ENCODE peak calls at places on chromosomes 1 and 21, in six cellular contexts. X, N, S, U, B and A are unnamed samples. For H3K9me3, the result is how much of the 10 kb centered on the place peaks cover.

GRCh38 chr1:27070390-27071048 is 57.9 kb upstream of the TENT5B start:
- DNase-seq in S (no peak), B (no peak), U (no peak), X (no peak), N (no peak), A (peak)

GRCh38 chr1:65147424-65148177 is 402 bp upstream of the AK4 start:
- DNase-seq in X (no peak), S (peak), N (peak), U (no peak), B (peak), A (peak)

GRCh38 chr1:43732132-43732531 is 24.8 kb downstream of the ST3GAL3 start:
- DNase-seq in X (no peak), U (no peak), B (no peak), S (no peak), N (no peak), A (no peak)

GRCh38 chr1:10824821-10825540 is 28.5 kb upstream of the CASZ1 start:
- DNase-seq in B (peak), X (peak), U (no peak), N (no peak), S (peak), A (peak)

GRCh38 chr1:173201968-173202367 is 5.2 kb downstream of the TNFSF4 start:
- DNase-seq in X (no peak), B (peak), S (no peak), U (no peak), N (no peak), A (no peak)

GRCh38 chr1:15620155-15620545 is 2.9 kb downstream of the DDI2 start:
- DNase-seq in N (no peak), B (peak), S (peak), U (no peak), X (peak), A (no peak)

GRCh38 chr1:15707239-15707940 is 23.3 kb downstream of the PLEKHM2 start:
- DNase-seq in S (no peak), N (no peak), B (no peak), X (no peak), U (no peak), A (no peak)

GRCh38 chr1:170586942-170587593 is 55.1 kb downstream of the GORAB start:
- DNase-seq in N (no peak), B (no peak), S (peak), X (peak), U (no peak), A (no peak)

GRCh38 chr21:45852886-45853400 is 128.6 kb upstream of the COL6A1 start:
- DNase-seq in S (no peak), U (no peak), X (no peak), N (no peak), B (no peak), A (peak)

GRCh38 chr1:64495878-64496277 is 25.9 kb downstream of the CACHD1 start:
- DNase-seq in S (no peak), B (no peak), U (no peak), X (no peak), N (no peak), A (no peak)

GRCh38 chr21:9837946-9838801 is 683.2 kb upstream of the TPTE start:
- DNase-seq in U (no peak), S (no peak), B (no peak), N (no peak), X (no peak), A (no peak)

GRCh38 chr1:172442404-172442803 is 1.5 kb downstream of the PIGC start:
- DNase-seq in B (no peak), N (no peak), S (no peak), U (no peak), X (no peak), A (no peak)

GRCh38 chr1:45012639-45013278 is 705 bp downstream of the UROD start:
- DNase-seq in B (peak), U (no peak), S (peak), X (peak), N (peak), A (peak)

GRCh38 chr1:247297263-247298123 is 34.2 kb downstream of the ZNF496 start:
- DNase-seq in U (no peak), N (no peak), S (no peak), B (no peak), X (no peak), A (peak)

GRCh38 chr1:44264143-44264542 is 50.9 kb downstream of the DMAP1 start:
- DNase-seq in N (no peak), U (no peak), B (no peak), S (no peak), X (no peak), A (no peak)

GRCh38 chr1:10664251-10664650 is 132.2 kb downstream of the CASZ1 start:
- DNase-seq in N (peak), X (no peak), B (no peak), S (no peak), U (no peak), A (peak)

GRCh38 chr21:25855591-25855990 is 120.8 kb downstream of the GABPA start:
- DNase-seq in B (no peak), U (no peak), S (no peak), X (no peak), N (peak), A (no peak)

GRCh38 chr1:247165674-247166073 is 6.1 kb downstream of the ZNF124 start:
- DNase-seq in X (no peak), B (no peak), U (no peak), S (no peak), N (no peak), A (no peak)

GRCh38 chr1:238061967-238062613 is 171.4 kb upstream of the ZP4 start:
- DNase-seq in S (peak), U (no peak), B (peak), N (no peak), X (peak), A (no peak)

GRCh38 chr1:116919802-116920201 is 10.1 kb downstream of the PTGFRN start:
- DNase-seq in X (no peak), B (no peak), U (no peak), N (no peak), S (no peak), A (no peak)

GRCh38 chr1:42793824-42794223 is 9.0 kb downstream of the TMEM269 start:
- DNase-seq in U (no peak), B (no peak), N (no peak), X (no peak), S (no peak), A (no peak)

GRCh38 chr21:34991366-34991967 is 57.6 kb downstream of the RUNX1 start:
- DNase-seq in U (no peak), N (no peak), B (no peak), X (no peak), S (no peak), A (no peak)

GRCh38 chr1:119298687-119299086 is 69.9 kb upstream of the HAO2 start:
- DNase-seq in S (no peak), X (peak), B (no peak), N (no peak), U (no peak), A (no peak)

GRCh38 chr1:57218487-57219079 is 205.3 kb downstream of the DAB1 start:
- DNase-seq in S (no peak), X (peak), U (no peak), B (peak), N (no peak), A (no peak)

GRCh38 chr1:59522925-59523505 is 226.1 kb downstream of the FGGY start:
- DNase-seq in S (no peak), X (no peak), U (no peak), B (no peak), N (no peak), A (no peak)

GRCh38 chr1:182604128-182604834 is at the start of gene RGS16:
- DNase-seq in X (peak), U (no peak), N (peak), B (peak), S (peak), A (peak)

GRCh38 chr1:90936061-90936460 is 85.8 kb downstream of the ZNF644 start:
- DNase-seq in U (no peak), B (no peak), N (no peak), X (no peak), S (no peak), A (no peak)

GRCh38 chr1:113244134-113244820 is 146.0 kb upstream of the MAGI3 start:
- DNase-seq in U (no peak), S (peak), X (no peak), N (no peak), B (no peak), A (no peak)

GRCh38 chr1:242057745-242058115 is 58.8 kb upstream of the MAP1LC3C start:
- DNase-seq in N (no peak), S (no peak), B (no peak), U (no peak), X (no peak), A (no peak)

GRCh38 chr1:2837823-2838222 is 36.3 kb upstream of the TTC34 start:
- DNase-seq in B (no peak), S (no peak), N (no peak), U (no peak), X (no peak), A (no peak)
- H3K9me3 ChIP-seq in B (under half), S (under half), N (under half), U (half or more), X (under half), A (half or more)

DNA sequence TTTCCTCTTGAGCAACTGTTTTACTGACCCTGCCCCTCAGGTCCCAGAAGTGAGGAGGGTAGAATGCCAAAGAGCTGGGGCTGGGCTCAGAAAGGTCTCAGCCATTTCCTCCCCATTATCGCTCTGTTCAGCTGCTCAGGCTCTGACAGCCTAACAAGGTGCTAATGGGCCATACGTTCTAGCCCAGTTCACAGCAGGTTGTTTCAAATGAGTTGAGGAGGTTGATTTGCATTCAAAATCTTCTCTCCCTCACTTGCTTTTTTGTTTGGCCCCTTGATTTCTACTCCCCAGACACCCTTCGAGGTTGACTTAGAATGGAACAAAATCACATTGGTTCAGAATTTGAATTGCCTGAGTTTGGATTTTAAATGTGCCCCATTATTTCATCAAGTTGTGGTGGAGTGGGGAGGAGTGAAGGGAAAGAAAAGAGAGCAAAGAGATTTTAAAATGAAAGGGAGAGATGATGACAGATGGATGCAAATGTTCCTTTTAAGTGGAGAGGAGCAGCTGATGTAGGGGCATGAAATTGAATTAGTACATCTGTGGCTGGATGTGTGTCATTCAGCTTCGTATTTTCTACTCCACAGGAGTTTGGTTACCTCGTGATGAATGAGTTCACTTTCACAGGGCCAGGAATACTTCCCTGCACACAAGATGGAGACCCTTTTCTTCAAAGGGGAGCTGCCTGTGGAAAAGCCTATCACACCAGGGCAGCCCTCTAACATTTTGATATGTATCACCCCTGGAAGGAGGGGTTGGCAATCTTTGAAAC is 425.8 kb upstream of the CAMK1G start:
- DNase-seq in U (peak), B (no peak), N (peak), X (no peak), S (no peak), A (peak)
- H4K8ac ChIP-seq in U (no peak), B (no peak), N (no peak), X (no peak), S (no peak), A (no peak)

GRCh38 chr1:155694167-155694566 is 5.3 kb downstream of the DAP3 start:
- DNase-seq in N (no peak), S (no peak), B (no peak), X (no peak), U (no peak), A (no peak)
- H3K9me3 ChIP-seq in N (under half), S (under half), B (under half), X (under half), U (under half), A (under half)

DNA sequence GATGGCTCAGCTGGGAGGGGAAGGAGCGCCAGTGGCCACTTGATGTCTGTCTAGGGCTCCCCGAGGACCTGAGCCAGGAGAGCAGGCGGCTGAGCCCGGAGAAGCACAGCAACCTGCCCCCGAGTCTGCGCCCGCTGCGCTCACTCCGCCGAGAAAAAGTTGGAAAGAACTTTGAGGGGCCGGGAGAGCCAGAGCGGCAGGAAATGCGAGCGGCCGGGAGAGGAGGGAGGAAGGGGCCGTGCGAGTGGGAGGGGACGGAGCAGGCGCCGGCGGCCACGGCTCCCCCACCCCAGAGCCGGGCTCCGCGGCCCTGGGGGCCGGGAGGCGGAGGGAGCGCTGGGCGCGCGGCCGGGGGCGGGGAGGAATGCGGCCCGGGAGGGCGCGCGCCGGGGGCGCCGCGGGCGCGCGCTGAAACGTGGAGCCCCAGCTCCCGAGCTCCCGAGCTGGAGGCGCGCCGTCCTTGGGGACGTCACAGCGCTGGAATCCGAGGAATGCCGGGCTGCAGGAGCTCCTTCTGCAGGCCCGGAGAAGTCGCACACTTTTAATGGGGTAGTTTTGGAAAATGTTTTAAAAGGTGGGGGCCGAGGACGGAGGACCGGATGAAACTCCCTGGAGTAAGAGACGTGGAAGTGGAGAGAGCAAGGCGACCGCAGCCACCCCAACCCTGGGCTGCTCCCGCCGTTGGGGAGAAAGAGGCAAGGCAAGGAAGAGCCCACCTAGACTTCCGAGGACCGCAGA is at the start of gene PTPN14:
- DNase-seq in N (peak), U (peak), X (peak), B (peak), S (peak), A (peak)
- H4K8ac ChIP-seq in N (peak), U (peak), X (peak), B (peak), S (peak), A (peak)